ENCODE peak calls at places on chromosomes 2 and 18, in four cellular contexts. Y is A549, I is HepG2, G is K562. T is an unnamed sample.

GRCh38 chr2:75582840-75583239 is 22.1 kb upstream of the EVA1A start:
- DNase-seq in Y (no peak), I (peak; percentile 49), G (no peak), T (no peak)

GRCh38 chr2:126729896-126730295 is 73.9 kb downstream of the GYPC start:
- DNase-seq in Y (no peak), I (no peak), G (no peak), T (no peak)

GRCh38 chr2:75627902-75628504 is 18.6 kb upstream of the MRPL19 start:
- DNase-seq in Y (peak; percentile 82), I (peak; percentile 75), G (peak; percentile 59), T (peak; percentile 85)

GRCh38 chr2:203819434-203820133 is 48.0 kb upstream of the CTLA4 start:
- DNase-seq in Y (no peak), I (peak; percentile 97), G (no peak), T (no peak)

GRCh38 chr2:20050712-20051517 is 513 bp downstream of the LAPTM4A start:
- DNase-seq in Y (peak; percentile 65), I (peak; percentile 81), G (peak; percentile 69), T (peak; percentile 64)

GRCh38 chr2:134927195-134927594 is 8.6 kb downstream of the CCNT2 start:
- DNase-seq in Y (peak; percentile 11), I (no peak), G (no peak), T (no peak)

GRCh38 chr2:57908736-57909161 is 137.9 kb upstream of the VRK2 start:
- DNase-seq in Y (no peak), I (no peak), G (no peak), T (no peak)

GRCh38 chr2:118738524-118739308 is 108.7 kb downstream of the EN1 start:
- DNase-seq in Y (peak; percentile 77), I (peak; percentile 6), G (peak; percentile 65), T (no peak)

GRCh38 chr2:12402440-12403139 is 314.1 kb upstream of the TRIB2 start:
- DNase-seq in Y (no peak), I (no peak), G (no peak), T (peak; percentile 22)

GRCh38 chr2:120940726-120941256 is 205.1 kb downstream of the GLI2 start:
- DNase-seq in Y (no peak), I (no peak), G (no peak), T (no peak)

GRCh38 chr2:109063326-109063670 is 65.7 kb upstream of the SH3RF3 start:
- DNase-seq in Y (no peak), I (no peak), G (no peak), T (peak; percentile 24)

GRCh38 chr2:196449083-196449482 is 190.4 kb upstream of the CCDC150 start:
- DNase-seq in Y (no peak), I (no peak), G (no peak), T (no peak)

GRCh38 chr18:28153485-28154065 is 23.4 kb downstream of the CDH2 start:
- DNase-seq in Y (no peak), I (no peak), G (no peak), T (no peak)

GRCh38 chr2:61055557-61055956 is 10.1 kb upstream of the SANBR start:
- DNase-seq in Y (peak; percentile 36), I (no peak), G (no peak), T (no peak)

GRCh38 chr18:25047421-25047820 is 304.5 kb downstream of the ZNF521 start:
- DNase-seq in Y (no peak), I (no peak), G (no peak), T (no peak)

GRCh38 chr2:18630941-18631340 is 41.6 kb upstream of the NT5C1B start:
- DNase-seq in Y (no peak), I (no peak), G (no peak), T (no peak)

GRCh38 chr18:47881752-47882455 is 48.6 kb downstream of the SMAD2 start:
- DNase-seq in Y (peak; percentile 64), I (peak; percentile 66), G (no peak), T (no peak)

GRCh38 chr18:59514193-59514592 is 155.1 kb upstream of the LMAN1 start:
- DNase-seq in Y (no peak), I (peak; percentile 25), G (no peak), T (no peak)

GRCh38 chr2:11411768-11412448 is 54.1 kb downstream of the E2F6 start:
- DNase-seq in Y (peak; percentile 61), I (peak; percentile 65), G (peak; percentile 51), T (peak; percentile 65)

GRCh38 chr2:151891566-151892194 is 63.5 kb upstream of the ARL5A start:
- DNase-seq in Y (no peak), I (peak; percentile 14), G (no peak), T (peak; percentile 18)

GRCh38 chr2:12637754-12638153 is 79.0 kb upstream of the TRIB2 start:
- DNase-seq in Y (no peak), I (no peak), G (no peak), T (no peak)

GRCh38 chr2:70779911-70780580 is 10.4 kb downstream of the FIGLA start:
- DNase-seq in Y (no peak), I (no peak), G (no peak), T (no peak)
- TF ChIP-seq MAX in Y (no peak), I (no peak), G (no peak), T (no peak)

GRCh38 chr2:195408196-195408595 is 248.8 kb upstream of the SLC39A10 start:
- DNase-seq in Y (no peak), I (no peak), G (no peak), T (no peak)

GRCh38 chr2:195408811-195409210 is 248.2 kb upstream of the SLC39A10 start:
- DNase-seq in Y (no peak), I (no peak), G (no peak), T (no peak)

GRCh38 chr2:195407782-195408181 is 249.2 kb upstream of the SLC39A10 start:
- DNase-seq in Y (peak; percentile 48), I (no peak), G (no peak), T (no peak)

GRCh38 chr2:195404650-195405049 is 252.4 kb upstream of the SLC39A10 start:
- DNase-seq in Y (no peak), I (no peak), G (no peak), T (no peak)

GRCh38 chr2:195406886-195407603 is 250.0 kb upstream of the SLC39A10 start:
- DNase-seq in Y (no peak), I (peak; percentile 37), G (peak; percentile 11), T (no peak)
- TF ChIP-seq HMGXB4 in Y (no peak), I (no peak), G (no peak), T (no peak)

GRCh38 chr2:160349306-160349705 is 144.3 kb downstream of the RBMS1 start:
- DNase-seq in Y (no peak), I (no peak), G (no peak), T (no peak)
- TF ChIP-seq MAX in Y (no peak), I (no peak), G (no peak), T (no peak)

GRCh38 chr2:71454221-71455010 is 1.1 kb downstream of the DYSF start:
- DNase-seq in Y (no peak), I (no peak), G (peak; percentile 60), T (peak; percentile 52)
- TF ChIP-seq HMGXB4 in Y (no peak), I (no peak), G (no peak), T (no peak)

GRCh38 chr2:189702071-189702470 is 27.6 kb downstream of the ANKAR start:
- DNase-seq in Y (peak; percentile 4), I (peak; percentile 21), G (no peak), T (no peak)
- TF ChIP-seq MAX in Y (no peak), I (no peak), G (no peak), T (no peak)

DNA sequence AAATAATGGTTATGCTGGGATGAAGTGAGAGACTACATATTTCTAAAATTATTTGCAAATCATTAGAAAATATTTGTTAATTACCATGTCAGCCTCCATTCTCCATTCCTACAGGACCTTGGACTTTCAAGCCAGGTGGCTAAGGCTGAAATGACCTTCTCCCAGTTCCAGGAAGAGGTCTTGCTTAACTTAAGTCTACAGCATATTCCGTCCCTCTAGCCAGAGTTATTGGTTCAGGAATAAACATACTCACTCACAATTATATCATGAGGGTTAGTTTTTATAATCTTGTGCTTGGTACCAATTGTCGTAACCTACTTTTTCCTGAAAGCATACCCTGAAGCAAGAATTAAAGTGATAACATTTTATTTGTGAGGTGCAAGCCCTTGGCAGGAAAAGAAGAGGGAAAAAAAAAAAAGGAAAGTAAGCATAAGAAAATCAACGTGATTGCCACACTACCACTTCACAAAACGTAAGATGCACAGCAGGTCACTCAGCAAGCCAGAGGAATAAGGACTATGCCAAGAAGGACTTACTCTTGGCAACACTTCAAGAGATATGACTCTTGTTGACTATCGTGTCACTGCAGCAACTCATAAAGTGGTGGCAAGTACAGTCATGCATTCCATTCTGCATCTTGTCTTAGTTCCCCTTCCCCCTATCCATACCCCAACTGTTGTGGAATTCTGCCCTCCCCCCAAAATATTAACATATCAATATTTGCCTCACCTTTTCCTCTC is 479.1 kb downstream of the MBD2 start:
- DNase-seq in Y (peak; percentile 5), I (no peak), G (no peak), T (no peak)
- TF ChIP-seq HMGXB4 in Y (no peak), I (no peak), G (no peak), T (no peak)

DNA sequence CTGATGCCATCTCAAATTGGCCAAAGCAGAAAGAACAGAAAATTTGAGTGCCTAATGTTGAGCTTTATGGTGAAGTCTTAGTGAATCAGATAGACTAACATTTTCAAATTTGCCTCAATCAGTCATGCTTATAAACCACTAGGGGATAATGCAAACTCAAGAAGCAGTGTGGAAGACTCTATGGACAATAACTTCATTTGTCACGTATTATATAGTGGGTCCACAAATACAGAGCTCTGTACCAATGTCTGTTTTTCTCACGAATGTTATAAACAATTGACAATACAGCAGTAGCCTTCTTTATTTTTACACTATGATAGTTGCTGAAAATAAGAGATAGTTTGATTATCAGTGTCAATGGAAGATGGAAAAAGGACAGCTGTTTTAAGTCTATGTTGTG is 190.8 kb upstream of the SLC8A1 start:
- DNase-seq in Y (no peak), I (no peak), G (no peak), T (no peak)
- TF ChIP-seq MAX in Y (no peak), I (no peak), G (no peak), T (no peak)

GRCh38 chr18:13987956-13988355 is 72.6 kb upstream of the MC2R start:
- DNase-seq in Y (no peak), I (no peak), G (no peak), T (no peak)

GRCh38 chr18:13993730-13994129 is 78.4 kb upstream of the MC2R start:
- DNase-seq in Y (no peak), I (no peak), G (no peak), T (no peak)

GRCh38 chr18:13983506-13983905 is 68.2 kb upstream of the MC2R start:
- DNase-seq in Y (no peak), I (no peak), G (no peak), T (no peak)

GRCh38 chr18:13984080-13984479 is 68.7 kb upstream of the MC2R start:
- DNase-seq in Y (no peak), I (no peak), G (no peak), T (no peak)

DNA sequence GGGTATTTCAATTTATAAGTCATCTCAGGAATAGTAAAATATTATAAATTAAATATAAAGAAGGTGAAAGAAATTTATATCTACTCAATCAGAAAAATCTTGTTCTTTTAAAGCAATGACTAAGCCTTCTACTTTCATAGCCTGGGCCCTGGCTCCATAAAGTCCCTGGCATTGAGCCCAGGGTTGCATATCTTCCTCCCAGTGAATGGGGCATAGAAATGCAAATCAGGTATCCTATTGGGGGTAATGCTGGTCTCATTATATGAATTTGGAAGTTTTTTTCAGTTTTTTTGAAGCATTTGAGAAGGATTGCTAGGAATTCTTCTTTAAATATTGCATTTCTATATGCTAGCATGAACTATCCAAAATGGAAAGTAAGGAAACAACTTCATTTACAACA is 73.9 kb upstream of the MC2R start:
- DNase-seq in Y (no peak), I (no peak), G (no peak), T (no peak)
- TF ChIP-seq HMGXB4 in Y (no peak), I (no peak), G (no peak), T (no peak)

T was measured in WTC11.